ENCODE peak calls at places on chromosomes 1 and 21, in seven cellular contexts. R is uterus, P is H1, X is thyroid gland, W is IMR-90, K is tibial nerve, T is HCT116. Q is an unnamed sample. For H3K4me1, the result is how much of the 10 kb centered on the place peaks cover.

GRCh38 chr1:56961426-56961825 is 4.4 kb downstream of the C8B start:
- DNase-seq in R (no peak), P (no peak), X (no peak), W (no peak), K (no peak), T (no peak), Q (no peak)

GRCh38 chr1:1116701-1117468 is 996 bp upstream of the C1orf159 start:
- DNase-seq in R (no peak), P (no peak), X (no peak), W (no peak), K (no peak), T (no peak), Q (no peak)

GRCh38 chr1:154429841-154430611 is 24.9 kb downstream of the IL6R start:
- DNase-seq in R (no peak), P (no peak), X (no peak), W (no peak), K (no peak), T (no peak), Q (no peak)

GRCh38 chr1:154190550-154190949 is 1.4 kb downstream of the TPM3 start:
- DNase-seq in R (peak), P (no peak), X (no peak), W (peak), K (no peak), T (no peak), Q (no peak)

GRCh38 chr1:232764458-232765231 is 40.6 kb upstream of the MAP10 start:
- DNase-seq in R (no peak), P (no peak), X (peak), W (no peak), K (peak), T (no peak), Q (no peak)

GRCh38 chr1:225738763-225739162 is 38.9 kb upstream of the SRP9 start:
- DNase-seq in R (no peak), P (no peak), X (no peak), W (no peak), K (no peak), T (no peak), Q (no peak)

GRCh38 chr1:182615468-182616129 is 11.4 kb upstream of the RGS16 start:
- DNase-seq in R (peak), P (no peak), X (peak), W (no peak), K (peak), T (no peak), Q (no peak)

GRCh38 chr1:110084226-110085078 is 14.0 kb upstream of the ALX3 start:
- DNase-seq in R (peak), P (no peak), X (peak), W (peak), K (peak), T (no peak), Q (peak)

GRCh38 chr1:94000531-94001282 is 91.5 kb upstream of the GCLM start:
- DNase-seq in R (no peak), P (no peak), X (no peak), W (no peak), K (no peak), T (no peak), Q (no peak)

GRCh38 chr1:236147521-236148470 is 5.5 kb downstream of the GPR137B start:
- DNase-seq in R (no peak), P (no peak), X (no peak), W (no peak), K (no peak), T (no peak), Q (no peak)

GRCh38 chr1:16076003-16076870 is 2.8 kb upstream of the FAM131C start:
- DNase-seq in R (peak), P (no peak), X (no peak), W (peak), K (no peak), T (peak), Q (no peak)

GRCh38 chr1:43207229-43207853 is 35.2 kb downstream of the CFAP57 start:
- DNase-seq in R (no peak), P (no peak), X (no peak), W (peak), K (no peak), T (peak), Q (no peak)

GRCh38 chr1:162185299-162185698 is 115.8 kb downstream of the NOS1AP start:
- DNase-seq in R (no peak), P (no peak), X (no peak), W (no peak), K (no peak), T (no peak), Q (no peak)

GRCh38 chr1:234458352-234459027 is 20.5 kb downstream of the TARBP1 start:
- DNase-seq in R (no peak), P (no peak), X (no peak), W (no peak), K (no peak), T (no peak), Q (no peak)

GRCh38 chr1:48202030-48202752 is 20.3 kb upstream of the SLC5A9 start:
- DNase-seq in R (peak), P (no peak), X (peak), W (peak), K (peak), T (peak), Q (peak)

GRCh38 chr1:89890085-89890754 is 69.4 kb downstream of the LRRC8D start:
- DNase-seq in R (no peak), P (no peak), X (no peak), W (no peak), K (no peak), T (peak), Q (no peak)

GRCh38 chr1:29482991-29483390 is 246.7 kb downstream of the PTPRU start:
- DNase-seq in R (no peak), P (no peak), X (no peak), W (no peak), K (no peak), T (no peak), Q (no peak)

GRCh38 chr1:7187121-7187510 is 401.9 kb downstream of the CAMTA1 start:
- DNase-seq in R (no peak), P (no peak), X (no peak), W (no peak), K (no peak), T (no peak), Q (no peak)

GRCh38 chr21:25908495-25908894 is 173.7 kb downstream of the GABPA start:
- DNase-seq in R (no peak), P (no peak), X (no peak), W (no peak), K (no peak), T (no peak), Q (no peak)

GRCh38 chr1:25619101-25619890 is 2.7 kb downstream of the MAN1C1 start:
- DNase-seq in R (peak), P (peak), X (peak), W (peak), K (no peak), T (no peak), Q (no peak)

GRCh38 chr1:59685101-59685500 is 129.6 kb upstream of the HOOK1 start:
- DNase-seq in R (no peak), P (no peak), X (no peak), W (no peak), K (no peak), T (no peak), Q (no peak)

GRCh38 chr1:88877382-88877825 is 14.0 kb downstream of the GTF2B start:
- DNase-seq in R (no peak), P (no peak), X (peak), W (peak), K (no peak), T (peak), Q (no peak)

GRCh38 chr1:211885746-211886522 is 55.4 kb upstream of the LPGAT1 start:
- DNase-seq in R (no peak), P (no peak), X (no peak), W (no peak), K (no peak), T (no peak), Q (no peak)

GRCh38 chr1:155186266-155186954 is 12.8 kb downstream of the TRIM46 start:
- DNase-seq in R (no peak), P (no peak), X (no peak), W (no peak), K (no peak), T (no peak), Q (peak)

GRCh38 chr1:214537219-214537618 is 14.2 kb downstream of the PTPN14 start:
- DNase-seq in R (no peak), P (no peak), X (peak), W (peak), K (no peak), T (no peak), Q (no peak)

GRCh38 chr1:86933051-86933450 is 18.6 kb downstream of the HS2ST1 start:
- DNase-seq in R (no peak), P (no peak), X (no peak), W (no peak), K (no peak), T (no peak), Q (no peak)

GRCh38 chr1:13617108-13617507 is 33.5 kb downstream of the PDPN start:
- DNase-seq in R (peak), P (no peak), X (no peak), W (no peak), K (no peak), T (no peak), Q (no peak)

GRCh38 chr1:89532228-89532627 is 7.6 kb downstream of the LRRC8B start:
- DNase-seq in R (no peak), P (no peak), X (no peak), W (no peak), K (no peak), T (no peak), Q (no peak)

GRCh38 chr1:88140325-88140724 is 543.7 kb upstream of the PKN2 start:
- DNase-seq in R (no peak), P (no peak), X (no peak), W (no peak), K (no peak), T (no peak), Q (no peak)

GRCh38 chr1:2556277-2557145 is at the start of gene TNFRSF14:
- DNase-seq in R (peak), P (no peak), X (peak), W (peak), K (peak), T (no peak), Q (peak)

GRCh38 chr1:64033667-64034215 is 169.7 kb upstream of the UBE2U start:
- DNase-seq in R (peak), P (no peak), X (no peak), W (peak), K (no peak), T (no peak), Q (no peak)

GRCh38 chr1:190436615-190437014 is 41.0 kb downstream of the BRINP3 start:
- DNase-seq in R (no peak), P (no peak), X (no peak), W (peak), K (no peak), T (peak), Q (no peak)

GRCh38 chr1:147612366-147612765 is 58.0 kb downstream of the ACP6 start:
- DNase-seq in R (no peak), P (no peak), X (no peak), W (no peak), K (no peak), T (no peak), Q (no peak)

GRCh38 chr1:223143760-223144248 is 756 bp upstream of the TLR5 start:
- DNase-seq in R (no peak), P (no peak), X (peak), W (no peak), K (no peak), T (no peak), Q (peak)

GRCh38 chr1:95029532-95029931 is 43.2 kb downstream of the ALG14 start:
- DNase-seq in R (no peak), P (no peak), X (no peak), W (no peak), K (no peak), T (no peak), Q (no peak)

GRCh38 chr1:63799324-63799723 is 25.5 kb downstream of the ROR1 start:
- DNase-seq in R (no peak), P (no peak), X (no peak), W (peak), K (no peak), T (no peak), Q (no peak)

GRCh38 chr1:30727013-30727684 is 3.8 kb upstream of the MATN1 start:
- DNase-seq in R (no peak), P (no peak), X (no peak), W (no peak), K (no peak), T (no peak), Q (no peak)

GRCh38 chr1:209670441-209671082 is 4.7 kb upstream of the G0S2 start:
- DNase-seq in R (no peak), P (no peak), X (no peak), W (no peak), K (no peak), T (no peak), Q (no peak)
- H3K4me1 ChIP-seq in R (under half), P (under half), X (under half), W (under half), K (under half), T (under half), Q (under half)

GRCh38 chr1:54542120-54542961 is 5.7 kb upstream of the ACOT11 start:
- DNase-seq in R (peak), P (peak), X (peak), W (peak), K (no peak), T (peak), Q (peak)
- TF ChIP-seq POLR2A in R (peak), P (peak), X (no peak), W (no peak), K (no peak), T (no peak), Q (no peak)

GRCh38 chr1:156690673-156691032 is 13.4 kb upstream of the NES start:
- DNase-seq in R (no peak), P (no peak), X (no peak), W (no peak), K (no peak), T (no peak), Q (no peak)

GRCh38 chr1:156691665-156692408 is 13.5 kb downstream of the CRABP2 start:
- DNase-seq in R (no peak), P (no peak), X (peak), W (peak), K (no peak), T (no peak), Q (no peak)

GRCh38 chr1:156691216-156691615 is 14.0 kb upstream of the NES start:
- DNase-seq in R (no peak), P (no peak), X (no peak), W (no peak), K (no peak), T (no peak), Q (no peak)

GRCh38 chr1:156689035-156689959 is 12.1 kb upstream of the NES start:
- DNase-seq in R (peak), P (no peak), X (peak), W (peak), K (peak), T (peak), Q (peak)

DNA sequence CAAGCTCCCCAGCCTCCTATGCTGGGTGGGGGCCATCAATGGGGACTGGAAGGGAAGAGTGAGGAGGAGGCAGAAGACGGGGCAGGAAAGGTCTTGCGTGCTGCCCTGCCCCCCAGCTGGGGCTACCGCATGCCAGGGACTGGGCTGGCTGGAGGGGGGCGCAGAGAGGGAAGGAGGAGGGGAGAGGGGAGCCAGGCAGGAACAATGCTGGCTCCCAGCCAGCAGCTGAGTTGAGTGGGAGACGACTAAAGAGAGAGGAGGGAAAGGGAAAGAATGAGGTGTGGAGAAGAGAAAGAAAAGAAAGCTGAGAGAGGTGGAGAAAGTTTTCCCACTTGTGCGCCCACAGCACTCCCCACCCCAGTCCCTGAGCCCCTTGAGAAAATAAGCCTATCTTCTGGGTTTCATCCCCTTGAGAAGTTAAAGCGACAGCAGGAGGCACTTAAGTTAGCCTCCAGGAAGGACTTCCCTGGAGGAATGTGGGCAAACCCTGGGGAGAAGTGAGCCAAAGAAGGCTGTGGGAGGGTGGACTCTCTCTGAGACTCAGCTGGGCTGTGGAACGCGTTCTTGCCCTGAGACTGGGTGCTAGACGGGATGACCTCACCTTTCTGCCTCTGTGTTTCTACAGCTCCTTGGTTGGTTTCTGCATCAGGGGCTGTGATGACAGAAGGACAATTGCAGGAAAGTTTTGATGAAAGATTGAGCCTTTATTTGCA is 12.9 kb upstream of the NES start:
- DNase-seq in R (no peak), P (no peak), X (peak), W (no peak), K (no peak), T (no peak), Q (no peak)
- H3K4me1 ChIP-seq in R (under half), P (under half), X (under half), W (under half), K (under half), T (half or more), Q (under half)

DNA sequence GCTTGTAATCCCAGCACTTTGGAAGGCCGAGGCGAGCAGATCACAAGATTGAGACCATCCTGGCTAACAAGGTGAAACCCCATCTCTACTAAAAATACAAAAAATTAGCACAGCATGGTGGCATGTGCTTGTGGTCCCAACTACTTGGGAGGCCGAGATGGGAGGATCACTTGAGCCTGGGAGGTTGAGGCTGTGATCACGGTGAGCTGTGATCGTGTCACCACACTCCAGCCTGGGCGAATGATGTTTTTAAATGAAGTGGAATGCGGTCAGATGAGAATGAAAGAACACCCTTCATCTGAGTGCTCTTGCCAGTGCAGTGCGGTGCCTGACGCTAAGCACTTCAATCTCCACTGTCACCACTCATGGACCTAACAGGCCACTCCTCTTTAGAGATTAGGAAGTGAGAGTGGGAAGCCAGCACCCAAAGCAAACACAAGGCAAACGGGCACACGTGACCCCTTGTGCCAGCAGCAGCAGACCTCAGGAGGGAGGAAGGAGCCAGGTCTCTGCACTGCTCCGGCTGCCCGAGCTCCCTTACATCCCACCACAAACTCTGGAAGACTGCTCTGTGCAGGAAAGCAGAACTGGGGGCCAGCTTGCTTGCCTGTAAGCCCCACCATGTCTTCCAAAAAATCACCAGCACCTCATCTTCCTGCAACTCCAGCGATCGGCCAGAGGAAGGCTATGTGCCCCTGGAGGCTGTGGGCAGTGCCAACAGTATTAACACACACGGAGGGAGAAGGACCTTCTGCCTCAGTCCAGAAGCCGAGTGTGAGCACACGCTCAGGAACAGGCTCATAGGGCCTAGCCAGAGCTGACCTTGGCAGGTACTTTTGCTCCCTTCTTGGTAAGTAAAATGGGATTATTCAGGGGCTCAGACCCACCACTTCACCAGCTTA is 9.7 kb downstream of the CTNNBIP1 start:
- DNase-seq in R (no peak), P (no peak), X (peak), W (no peak), K (peak), T (no peak), Q (peak)
- TF ChIP-seq POLR2A in R (no peak), P (no peak), X (peak), W (no peak), K (no peak), T (no peak), Q (no peak)

GRCh38 chr1:54380285-54380882 is 25.8 kb downstream of the SSBP3 start:
- DNase-seq in R (no peak), P (no peak), X (no peak), W (no peak), K (no peak), T (no peak), Q (no peak)
- H3K4me1 ChIP-seq in R (under half), P (under half), X (under half), W (under half), K (half or more), T (under half), Q (half or more)

Q was measured in stomach.